ENCODE peak calls at places on chromosomes 7 and 10, in eight cellular contexts. One of them, this sample, is unnamed.

GRCh38 chr10:124741922-124742417 is 2.2 kb downstream of the FAM53B start:
- DNase-seq in activated naive CD4-positive, alpha-beta T cell treated with Interleukin-2 at 50 U/mL for 16 hours: peak; percentile 39
- DNase-seq in stimulated activated CD8-positive, alpha-beta memory T cell treated with anti-CD3 and anti-CD28 coated beads, Interleukin-7, amount 100 ng/mL, for 1 hour: no peak
- DNase-seq in NCI-H1092 treated with DMSO at 0.1 percent for 48 hours: no peak
- DNase-seq in cerebellar cortex: no peak
- DNase-seq in HEK293T: no peak
- DNase-seq in fibroblast of mammary gland: no peak
- DNase-seq in stomach: no peak
- DNase-seq in this sample: no peak

GRCh38 chr7:52764502-52765169 is 270.8 kb upstream of the POM121L12 start:
- DNase-seq in activated naive CD4-positive, alpha-beta T cell treated with Interleukin-2 at 50 U/mL for 16 hours: no peak
- DNase-seq in stimulated activated CD8-positive, alpha-beta memory T cell treated with anti-CD3 and anti-CD28 coated beads, Interleukin-7, amount 100 ng/mL, for 1 hour: no peak
- DNase-seq in NCI-H1092 treated with DMSO at 0.1 percent for 48 hours: no peak
- DNase-seq in cerebellar cortex: no peak
- DNase-seq in HEK293T: no peak
- DNase-seq in fibroblast of mammary gland: peak; percentile 4
- DNase-seq in stomach: no peak
- DNase-seq in this sample: no peak

GRCh38 chr7:71334541-71334940 is 202.6 kb downstream of the GALNT17 start:
- DNase-seq in activated naive CD4-positive, alpha-beta T cell treated with Interleukin-2 at 50 U/mL for 16 hours: no peak
- DNase-seq in stimulated activated CD8-positive, alpha-beta memory T cell treated with anti-CD3 and anti-CD28 coated beads, Interleukin-7, amount 100 ng/mL, for 1 hour: no peak
- DNase-seq in NCI-H1092 treated with DMSO at 0.1 percent for 48 hours: no peak
- DNase-seq in cerebellar cortex: peak; percentile 70
- DNase-seq in HEK293T: no peak
- DNase-seq in fibroblast of mammary gland: no peak
- DNase-seq in stomach: no peak
- DNase-seq in this sample: no peak

GRCh38 chr7:50362712-50363282 is 58.3 kb downstream of the IKZF1 start:
- DNase-seq in activated naive CD4-positive, alpha-beta T cell treated with Interleukin-2 at 50 U/mL for 16 hours: no peak
- DNase-seq in stimulated activated CD8-positive, alpha-beta memory T cell treated with anti-CD3 and anti-CD28 coated beads, Interleukin-7, amount 100 ng/mL, for 1 hour: no peak
- DNase-seq in NCI-H1092 treated with DMSO at 0.1 percent for 48 hours: no peak
- DNase-seq in cerebellar cortex: no peak
- DNase-seq in HEK293T: no peak
- DNase-seq in fibroblast of mammary gland: no peak
- DNase-seq in stomach: no peak
- DNase-seq in this sample: no peak

GRCh38 chr10:6092731-6093130 is 3.9 kb downstream of the RBM17 start:
- DNase-seq in activated naive CD4-positive, alpha-beta T cell treated with Interleukin-2 at 50 U/mL for 16 hours: no peak
- DNase-seq in stimulated activated CD8-positive, alpha-beta memory T cell treated with anti-CD3 and anti-CD28 coated beads, Interleukin-7, amount 100 ng/mL, for 1 hour: no peak
- DNase-seq in NCI-H1092 treated with DMSO at 0.1 percent for 48 hours: no peak
- DNase-seq in cerebellar cortex: no peak
- DNase-seq in HEK293T: no peak
- DNase-seq in fibroblast of mammary gland: no peak
- DNase-seq in stomach: no peak
- DNase-seq in this sample: no peak

GRCh38 chr7:151876899-151877777 is at the start of gene PRKAG2:
- DNase-seq in activated naive CD4-positive, alpha-beta T cell treated with Interleukin-2 at 50 U/mL for 16 hours: peak; percentile 76
- DNase-seq in stimulated activated CD8-positive, alpha-beta memory T cell treated with anti-CD3 and anti-CD28 coated beads, Interleukin-7, amount 100 ng/mL, for 1 hour: peak; percentile 41
- DNase-seq in NCI-H1092 treated with DMSO at 0.1 percent for 48 hours: peak; percentile 80
- DNase-seq in cerebellar cortex: peak; percentile 50
- DNase-seq in HEK293T: peak; percentile 82
- DNase-seq in fibroblast of mammary gland: peak; percentile 15
- DNase-seq in stomach: peak; percentile 76
- DNase-seq in this sample: peak; percentile 39

GRCh38 chr10:44184633-44185314 is 200.1 kb downstream of the CXCL12 start:
- DNase-seq in activated naive CD4-positive, alpha-beta T cell treated with Interleukin-2 at 50 U/mL for 16 hours: no peak
- DNase-seq in stimulated activated CD8-positive, alpha-beta memory T cell treated with anti-CD3 and anti-CD28 coated beads, Interleukin-7, amount 100 ng/mL, for 1 hour: no peak
- DNase-seq in NCI-H1092 treated with DMSO at 0.1 percent for 48 hours: no peak
- DNase-seq in cerebellar cortex: no peak
- DNase-seq in HEK293T: no peak
- DNase-seq in fibroblast of mammary gland: no peak
- DNase-seq in stomach: no peak
- DNase-seq in this sample: no peak

GRCh38 chr7:98641646-98642489 is 24.8 kb downstream of the NPTX2 start:
- DNase-seq in activated naive CD4-positive, alpha-beta T cell treated with Interleukin-2 at 50 U/mL for 16 hours: no peak
- DNase-seq in stimulated activated CD8-positive, alpha-beta memory T cell treated with anti-CD3 and anti-CD28 coated beads, Interleukin-7, amount 100 ng/mL, for 1 hour: no peak
- DNase-seq in NCI-H1092 treated with DMSO at 0.1 percent for 48 hours: peak; percentile 50
- DNase-seq in cerebellar cortex: no peak
- DNase-seq in HEK293T: no peak
- DNase-seq in fibroblast of mammary gland: no peak
- DNase-seq in stomach: no peak
- DNase-seq in this sample: no peak

GRCh38 chr10:71773221-71773971 is at the start of gene VSIR:
- DNase-seq in activated naive CD4-positive, alpha-beta T cell treated with Interleukin-2 at 50 U/mL for 16 hours: peak; percentile 96
- DNase-seq in stimulated activated CD8-positive, alpha-beta memory T cell treated with anti-CD3 and anti-CD28 coated beads, Interleukin-7, amount 100 ng/mL, for 1 hour: peak; percentile 88
- DNase-seq in NCI-H1092 treated with DMSO at 0.1 percent for 48 hours: peak; percentile 19
- DNase-seq in cerebellar cortex: peak; percentile 35
- DNase-seq in HEK293T: peak; percentile 95
- DNase-seq in fibroblast of mammary gland: peak; percentile 64
- DNase-seq in stomach: peak; percentile 91
- DNase-seq in this sample: peak; percentile 96

GRCh38 chr10:59303018-59303417 is 59.3 kb downstream of the FAM13C start:
- DNase-seq in activated naive CD4-positive, alpha-beta T cell treated with Interleukin-2 at 50 U/mL for 16 hours: no peak
- DNase-seq in stimulated activated CD8-positive, alpha-beta memory T cell treated with anti-CD3 and anti-CD28 coated beads, Interleukin-7, amount 100 ng/mL, for 1 hour: no peak
- DNase-seq in NCI-H1092 treated with DMSO at 0.1 percent for 48 hours: no peak
- DNase-seq in cerebellar cortex: no peak
- DNase-seq in HEK293T: no peak
- DNase-seq in fibroblast of mammary gland: no peak
- DNase-seq in stomach: no peak
- DNase-seq in this sample: no peak

GRCh38 chr10:15567952-15568351 is 151.8 kb downstream of the ITGA8 start:
- DNase-seq in activated naive CD4-positive, alpha-beta T cell treated with Interleukin-2 at 50 U/mL for 16 hours: no peak
- DNase-seq in stimulated activated CD8-positive, alpha-beta memory T cell treated with anti-CD3 and anti-CD28 coated beads, Interleukin-7, amount 100 ng/mL, for 1 hour: no peak
- DNase-seq in NCI-H1092 treated with DMSO at 0.1 percent for 48 hours: no peak
- DNase-seq in cerebellar cortex: no peak
- DNase-seq in HEK293T: no peak
- DNase-seq in fibroblast of mammary gland: no peak
- DNase-seq in stomach: no peak
- DNase-seq in this sample: no peak

GRCh38 chr10:110865804-110866482 is 5.8 kb upstream of the PDCD4 start:
- DNase-seq in activated naive CD4-positive, alpha-beta T cell treated with Interleukin-2 at 50 U/mL for 16 hours: no peak
- DNase-seq in stimulated activated CD8-positive, alpha-beta memory T cell treated with anti-CD3 and anti-CD28 coated beads, Interleukin-7, amount 100 ng/mL, for 1 hour: no peak
- DNase-seq in NCI-H1092 treated with DMSO at 0.1 percent for 48 hours: no peak
- DNase-seq in cerebellar cortex: peak; percentile 60
- DNase-seq in HEK293T: no peak
- DNase-seq in fibroblast of mammary gland: no peak
- DNase-seq in stomach: no peak
- DNase-seq in this sample: no peak

GRCh38 chr10:122246830-122247520 is 24.1 kb upstream of the BTBD16 start:
- DNase-seq in activated naive CD4-positive, alpha-beta T cell treated with Interleukin-2 at 50 U/mL for 16 hours: no peak
- DNase-seq in stimulated activated CD8-positive, alpha-beta memory T cell treated with anti-CD3 and anti-CD28 coated beads, Interleukin-7, amount 100 ng/mL, for 1 hour: no peak
- DNase-seq in NCI-H1092 treated with DMSO at 0.1 percent for 48 hours: no peak
- DNase-seq in cerebellar cortex: no peak
- DNase-seq in HEK293T: no peak
- DNase-seq in fibroblast of mammary gland: no peak
- DNase-seq in stomach: no peak
- DNase-seq in this sample: no peak

GRCh38 chr7:78576196-78576595 is 777.6 kb downstream of the PHTF2 start:
- DNase-seq in activated naive CD4-positive, alpha-beta T cell treated with Interleukin-2 at 50 U/mL for 16 hours: no peak
- DNase-seq in stimulated activated CD8-positive, alpha-beta memory T cell treated with anti-CD3 and anti-CD28 coated beads, Interleukin-7, amount 100 ng/mL, for 1 hour: no peak
- DNase-seq in NCI-H1092 treated with DMSO at 0.1 percent for 48 hours: no peak
- DNase-seq in cerebellar cortex: no peak
- DNase-seq in HEK293T: no peak
- DNase-seq in fibroblast of mammary gland: peak; percentile 36
- DNase-seq in stomach: no peak
- DNase-seq in this sample: no peak

GRCh38 chr7:30799206-30799975 is 28.2 kb downstream of the MINDY4 start:
- DNase-seq in activated naive CD4-positive, alpha-beta T cell treated with Interleukin-2 at 50 U/mL for 16 hours: no peak
- DNase-seq in stimulated activated CD8-positive, alpha-beta memory T cell treated with anti-CD3 and anti-CD28 coated beads, Interleukin-7, amount 100 ng/mL, for 1 hour: no peak
- DNase-seq in NCI-H1092 treated with DMSO at 0.1 percent for 48 hours: no peak
- DNase-seq in cerebellar cortex: peak; percentile 95
- DNase-seq in HEK293T: no peak
- DNase-seq in fibroblast of mammary gland: peak; percentile 99
- DNase-seq in stomach: no peak
- DNase-seq in this sample: no peak

GRCh38 chr7:70678621-70679251 is 453.2 kb upstream of the GALNT17 start:
- DNase-seq in activated naive CD4-positive, alpha-beta T cell treated with Interleukin-2 at 50 U/mL for 16 hours: no peak
- DNase-seq in stimulated activated CD8-positive, alpha-beta memory T cell treated with anti-CD3 and anti-CD28 coated beads, Interleukin-7, amount 100 ng/mL, for 1 hour: no peak
- DNase-seq in NCI-H1092 treated with DMSO at 0.1 percent for 48 hours: no peak
- DNase-seq in cerebellar cortex: no peak
- DNase-seq in HEK293T: no peak
- DNase-seq in fibroblast of mammary gland: peak; percentile 51
- DNase-seq in stomach: no peak
- DNase-seq in this sample: no peak

GRCh38 chr10:93568105-93568390 is 1.6 kb downstream of the FFAR4 start:
- DNase-seq in activated naive CD4-positive, alpha-beta T cell treated with Interleukin-2 at 50 U/mL for 16 hours: no peak
- DNase-seq in stimulated activated CD8-positive, alpha-beta memory T cell treated with anti-CD3 and anti-CD28 coated beads, Interleukin-7, amount 100 ng/mL, for 1 hour: no peak
- DNase-seq in NCI-H1092 treated with DMSO at 0.1 percent for 48 hours: no peak
- DNase-seq in cerebellar cortex: no peak
- DNase-seq in HEK293T: no peak
- DNase-seq in fibroblast of mammary gland: no peak
- DNase-seq in stomach: no peak
- DNase-seq in this sample: no peak

GRCh38 chr10:100265821-100266485 is 1.5 kb downstream of the CWF19L1 start:
- DNase-seq in activated naive CD4-positive, alpha-beta T cell treated with Interleukin-2 at 50 U/mL for 16 hours: no peak
- DNase-seq in stimulated activated CD8-positive, alpha-beta memory T cell treated with anti-CD3 and anti-CD28 coated beads, Interleukin-7, amount 100 ng/mL, for 1 hour: no peak
- DNase-seq in NCI-H1092 treated with DMSO at 0.1 percent for 48 hours: no peak
- DNase-seq in cerebellar cortex: no peak
- DNase-seq in HEK293T: no peak
- DNase-seq in fibroblast of mammary gland: no peak
- DNase-seq in stomach: no peak
- DNase-seq in this sample: no peak

GRCh38 chr7:120996983-120997334 is 8.4 kb downstream of the CPED1 start:
- DNase-seq in activated naive CD4-positive, alpha-beta T cell treated with Interleukin-2 at 50 U/mL for 16 hours: no peak
- DNase-seq in stimulated activated CD8-positive, alpha-beta memory T cell treated with anti-CD3 and anti-CD28 coated beads, Interleukin-7, amount 100 ng/mL, for 1 hour: no peak
- DNase-seq in NCI-H1092 treated with DMSO at 0.1 percent for 48 hours: no peak
- DNase-seq in cerebellar cortex: no peak
- DNase-seq in HEK293T: no peak
- DNase-seq in fibroblast of mammary gland: no peak
- DNase-seq in stomach: no peak
- DNase-seq in this sample: no peak

GRCh38 chr7:3218561-3219225 is 82.4 kb upstream of the SDK1 start:
- DNase-seq in activated naive CD4-positive, alpha-beta T cell treated with Interleukin-2 at 50 U/mL for 16 hours: no peak
- DNase-seq in stimulated activated CD8-positive, alpha-beta memory T cell treated with anti-CD3 and anti-CD28 coated beads, Interleukin-7, amount 100 ng/mL, for 1 hour: no peak
- DNase-seq in NCI-H1092 treated with DMSO at 0.1 percent for 48 hours: no peak
- DNase-seq in cerebellar cortex: no peak
- DNase-seq in HEK293T: no peak
- DNase-seq in fibroblast of mammary gland: no peak
- DNase-seq in stomach: no peak
- DNase-seq in this sample: no peak

GRCh38 chr7:77685219-77685618 is 11.0 kb upstream of the RSBN1L start:
- DNase-seq in activated naive CD4-positive, alpha-beta T cell treated with Interleukin-2 at 50 U/mL for 16 hours: no peak
- DNase-seq in stimulated activated CD8-positive, alpha-beta memory T cell treated with anti-CD3 and anti-CD28 coated beads, Interleukin-7, amount 100 ng/mL, for 1 hour: no peak
- DNase-seq in NCI-H1092 treated with DMSO at 0.1 percent for 48 hours: peak; percentile 29
- DNase-seq in cerebellar cortex: no peak
- DNase-seq in HEK293T: no peak
- DNase-seq in fibroblast of mammary gland: peak; percentile 55
- DNase-seq in stomach: peak; percentile 40
- DNase-seq in this sample: no peak

GRCh38 chr7:87148332-87148955 is 3.8 kb upstream of the DMTF1 start:
- DNase-seq in activated naive CD4-positive, alpha-beta T cell treated with Interleukin-2 at 50 U/mL for 16 hours: no peak
- DNase-seq in stimulated activated CD8-positive, alpha-beta memory T cell treated with anti-CD3 and anti-CD28 coated beads, Interleukin-7, amount 100 ng/mL, for 1 hour: no peak
- DNase-seq in NCI-H1092 treated with DMSO at 0.1 percent for 48 hours: peak; percentile 32
- DNase-seq in cerebellar cortex: peak; percentile 61
- DNase-seq in HEK293T: peak; percentile 10
- DNase-seq in fibroblast of mammary gland: peak; percentile 59
- DNase-seq in stomach: no peak
- DNase-seq in this sample: no peak

GRCh38 chr7:152000191-152000590 is 25.3 kb upstream of the GALNT11 start:
- DNase-seq in activated naive CD4-positive, alpha-beta T cell treated with Interleukin-2 at 50 U/mL for 16 hours: no peak
- DNase-seq in stimulated activated CD8-positive, alpha-beta memory T cell treated with anti-CD3 and anti-CD28 coated beads, Interleukin-7, amount 100 ng/mL, for 1 hour: no peak
- DNase-seq in NCI-H1092 treated with DMSO at 0.1 percent for 48 hours: no peak
- DNase-seq in cerebellar cortex: no peak
- DNase-seq in HEK293T: no peak
- DNase-seq in fibroblast of mammary gland: peak; percentile 39
- DNase-seq in stomach: no peak
- DNase-seq in this sample: no peak